ENCODE peak calls at places on chromosomes 5 and 9, in eight cellular contexts. X is DMS153; P is body of pancreas; D is GM12892; J is kidney; C is stimulated activated effector memory CD8-positive, alpha-beta T cell treated with anti-CD3 and anti-CD28 coated beads, Interleukin-12 subunit alpha, Interleukin-12 subunit beta, amount 100 ng/mL, for 72 hours; F is left lung; R is tibial artery. I is an unnamed sample.
A peak's percentile ranks its signal among the peaks of the same experiment; 100 is the strongest.

GRCh38 chr5:74360535-74361210 is 279.9 kb downstream of the ENC1 start:
- DNase-seq in X (no peak), P (no peak), D (no peak), J (no peak), C (no peak), F (no peak), R (no peak), I (no peak)

GRCh38 chr9:80285325-80285724 is 713.6 kb downstream of the TLE4 start:
- DNase-seq in X (no peak), P (no peak), D (no peak), J (no peak), C (no peak), F (no peak), R (no peak), I (peak; percentile 1)

GRCh38 chr9:32486839-32487562 is 39.0 kb downstream of the RIGI start:
- DNase-seq in X (no peak), P (no peak), D (no peak), J (no peak), C (no peak), F (no peak), R (no peak), I (no peak)

GRCh38 chr9:12775373-12775962 is 648 bp downstream of the LURAP1L start:
- DNase-seq in X (no peak), P (peak; percentile 41), D (no peak), J (peak; percentile 63), C (no peak), F (peak; percentile 53), R (no peak), I (peak; percentile 91)

GRCh38 chr9:98795970-98796363 is 388 bp downstream of the ANKS6 start:
- DNase-seq in X (no peak), P (peak; percentile 60), D (no peak), J (peak; percentile 84), C (peak; percentile 18), F (peak; percentile 83), R (no peak), I (peak; percentile 76)

GRCh38 chr5:93621340-93621872 is 38.4 kb downstream of the NR2F1 start:
- DNase-seq in X (peak; percentile 66), P (peak; percentile 82), D (no peak), J (peak; percentile 95), C (peak; percentile 18), F (peak; percentile 90), R (peak; percentile 84), I (peak; percentile 99)

GRCh38 chr9:96186601-96187011 is 115.4 kb downstream of the HSD17B3 start:
- DNase-seq in X (no peak), P (peak; percentile 24), D (no peak), J (peak; percentile 76), C (no peak), F (peak; percentile 81), R (no peak), I (peak; percentile 15)

GRCh38 chr9:137492464-137493162 is 33.5 kb upstream of the NSMF start:
- DNase-seq in X (no peak), P (no peak), D (peak; percentile 55), J (peak; percentile 78), C (no peak), F (peak; percentile 54), R (no peak), I (peak; percentile 46)

GRCh38 chr9:88947581-88948573 is 43.4 kb upstream of the S1PR3 start:
- DNase-seq in X (no peak), P (no peak), D (no peak), J (no peak), C (no peak), F (no peak), R (no peak), I (no peak)

GRCh38 chr5:165334186-165334585 is 1828.8 kb downstream of the MAT2B start:
- DNase-seq in X (no peak), P (no peak), D (no peak), J (no peak), C (no peak), F (no peak), R (no peak), I (no peak)

GRCh38 chr9:20125721-20126120 is 336.9 kb upstream of the SLC24A2 start:
- DNase-seq in X (no peak), P (no peak), D (no peak), J (no peak), C (no peak), F (no peak), R (no peak), I (no peak)

GRCh38 chr9:19440823-19441580 is 32.2 kb downstream of the ACER2 start:
- DNase-seq in X (no peak), P (no peak), D (no peak), J (no peak), C (no peak), F (no peak), R (no peak), I (no peak)

GRCh38 chr9:104992696-104993095 is 64.7 kb upstream of the ABCA1 start:
- DNase-seq in X (no peak), P (no peak), D (no peak), J (no peak), C (no peak), F (no peak), R (no peak), I (peak; percentile 61)

GRCh38 chr9:111743275-111743674 is 51.5 kb downstream of the SHOC1 start:
- DNase-seq in X (no peak), P (no peak), D (no peak), J (no peak), C (no peak), F (no peak), R (no peak), I (no peak)

GRCh38 chr9:116149844-116150243 is 3.7 kb upstream of the PAPPA start:
- DNase-seq in X (no peak), P (peak; percentile 41), D (peak; percentile 13), J (no peak), C (no peak), F (no peak), R (no peak), I (peak; percentile 72)

GRCh38 chr5:173029499-173029921 is 26.6 kb upstream of the CREBRF start:
- DNase-seq in X (no peak), P (peak; percentile 13), D (no peak), J (no peak), C (no peak), F (no peak), R (no peak), I (no peak)

GRCh38 chr9:99824378-99825157 is 2.9 kb downstream of the NR4A3 start:
- DNase-seq in X (peak; percentile 9), P (peak; percentile 45), D (peak; percentile 67), J (peak; percentile 77), C (peak; percentile 60), F (peak; percentile 81), R (no peak), I (peak; percentile 63)

GRCh38 chr9:94779101-94779500 is 52.6 kb downstream of the AOPEP start:
- DNase-seq in X (no peak), P (no peak), D (no peak), J (no peak), C (no peak), F (no peak), R (no peak), I (peak; percentile 69)

GRCh38 chr5:180070726-180071417 is 687 bp downstream of the RNF130 start:
- DNase-seq in X (no peak), P (peak; percentile 46), D (no peak), J (no peak), C (no peak), F (no peak), R (peak; percentile 71), I (peak; percentile 74)

GRCh38 chr5:84825616-84826015 is 440.9 kb upstream of the EDIL3 start:
- DNase-seq in X (no peak), P (no peak), D (no peak), J (no peak), C (no peak), F (no peak), R (no peak), I (peak; percentile 45)

GRCh38 chr5:77398458-77398857 is 93.7 kb downstream of the WDR41 start:
- DNase-seq in X (no peak), P (no peak), D (no peak), J (no peak), C (no peak), F (peak; percentile 63), R (no peak), I (no peak)

GRCh38 chr9:72271617-72272478 is 93.2 kb downstream of the ZFAND5 start:
- DNase-seq in X (no peak), P (peak; percentile 62), D (peak; percentile 28), J (no peak), C (no peak), F (no peak), R (no peak), I (peak; percentile 75)

GRCh38 chr5:54450542-54450941 is 5.0 kb upstream of the HSPB3 start:
- DNase-seq in X (no peak), P (no peak), D (no peak), J (no peak), C (no peak), F (no peak), R (no peak), I (no peak)

GRCh38 chr5:16480821-16481538 is 15.4 kb upstream of the ZNF622 start:
- DNase-seq in X (no peak), P (no peak), D (no peak), J (no peak), C (no peak), F (no peak), R (no peak), I (peak; percentile 45)

GRCh38 chr5:137695651-137696428 is 40.0 kb downstream of the KLHL3 start:
- DNase-seq in X (no peak), P (no peak), D (no peak), J (no peak), C (no peak), F (no peak), R (no peak), I (peak; percentile 58)

GRCh38 chr5:167623354-167623753 is 668.1 kb upstream of the WWC1 start:
- DNase-seq in X (no peak), P (no peak), D (no peak), J (no peak), C (no peak), F (no peak), R (no peak), I (no peak)

GRCh38 chr5:96236831-96237230 is 196.2 kb downstream of the PCSK1 start:
- DNase-seq in X (no peak), P (no peak), D (no peak), J (no peak), C (no peak), F (no peak), R (no peak), I (no peak)

GRCh38 chr9:10112798-10113197 is 500.0 kb downstream of the PTPRD start:
- DNase-seq in X (no peak), P (no peak), D (no peak), J (no peak), C (no peak), F (no peak), R (no peak), I (no peak)

I was measured in NCI-H69.